ENCODE peak calls at places on chromosome 1, in seven cellular contexts. One of them, this sample, is unnamed.

GRCh38 chr1:55140546-55140983 is 74.6 kb downstream of the USP24 start:
- DNase-seq in MG63: peak
- DNase-seq in RCC 7860: peak
- DNase-seq in foreskin fibroblast: peak
- DNase-seq in CD8-positive, alpha-beta memory T cell: peak
- DNase-seq in ACHN: peak
- DNase-seq in KBM-7: peak
- DNase-seq in this sample: peak

GRCh38 chr1:58926177-58926576 is 142.3 kb upstream of the JUN start:
- DNase-seq in MG63: no peak
- DNase-seq in RCC 7860: no peak
- DNase-seq in foreskin fibroblast: no peak
- DNase-seq in CD8-positive, alpha-beta memory T cell: no peak
- DNase-seq in ACHN: no peak
- DNase-seq in KBM-7: no peak
- DNase-seq in this sample: no peak

GRCh38 chr1:241113557-241113956 is 243.4 kb downstream of the RGS7 start:
- DNase-seq in MG63: no peak
- DNase-seq in RCC 7860: no peak
- DNase-seq in foreskin fibroblast: no peak
- DNase-seq in CD8-positive, alpha-beta memory T cell: no peak
- DNase-seq in ACHN: no peak
- DNase-seq in KBM-7: no peak
- DNase-seq in this sample: no peak

GRCh38 chr1:7223334-7224080 is 438.3 kb downstream of the CAMTA1 start:
- DNase-seq in MG63: peak
- DNase-seq in RCC 7860: peak
- DNase-seq in foreskin fibroblast: peak
- DNase-seq in CD8-positive, alpha-beta memory T cell: no peak
- DNase-seq in ACHN: no peak
- DNase-seq in KBM-7: no peak
- DNase-seq in this sample: no peak

GRCh38 chr1:114330451-114330983 is 176.8 kb upstream of the SYT6 start:
- DNase-seq in MG63: no peak
- DNase-seq in RCC 7860: no peak
- DNase-seq in foreskin fibroblast: no peak
- DNase-seq in CD8-positive, alpha-beta memory T cell: peak
- DNase-seq in ACHN: no peak
- DNase-seq in KBM-7: no peak
- DNase-seq in this sample: no peak

GRCh38 chr1:35369922-35370671 is 101.6 kb downstream of the ZMYM4 start:
- DNase-seq in MG63: peak
- DNase-seq in RCC 7860: no peak
- DNase-seq in foreskin fibroblast: peak
- DNase-seq in CD8-positive, alpha-beta memory T cell: no peak
- DNase-seq in ACHN: no peak
- DNase-seq in KBM-7: peak
- DNase-seq in this sample: no peak

GRCh38 chr1:165520646-165521045 is 23.2 kb upstream of the LRRC52 start:
- DNase-seq in MG63: no peak
- DNase-seq in RCC 7860: no peak
- DNase-seq in foreskin fibroblast: no peak
- DNase-seq in CD8-positive, alpha-beta memory T cell: no peak
- DNase-seq in ACHN: no peak
- DNase-seq in KBM-7: no peak
- DNase-seq in this sample: no peak

GRCh38 chr1:78370356-78370755 is 120.4 kb upstream of the PTGFR start:
- DNase-seq in MG63: no peak
- DNase-seq in RCC 7860: peak
- DNase-seq in foreskin fibroblast: peak
- DNase-seq in CD8-positive, alpha-beta memory T cell: no peak
- DNase-seq in ACHN: no peak
- DNase-seq in KBM-7: no peak
- DNase-seq in this sample: no peak

GRCh38 chr1:10796029-10796944 is at the start of gene CASZ1:
- DNase-seq in MG63: peak
- DNase-seq in RCC 7860: peak
- DNase-seq in foreskin fibroblast: peak
- DNase-seq in CD8-positive, alpha-beta memory T cell: no peak
- DNase-seq in ACHN: peak
- DNase-seq in KBM-7: peak
- DNase-seq in this sample: no peak

GRCh38 chr1:157288511-157288910 is 150.3 kb upstream of the ETV3 start:
- DNase-seq in MG63: peak
- DNase-seq in RCC 7860: no peak
- DNase-seq in foreskin fibroblast: no peak
- DNase-seq in CD8-positive, alpha-beta memory T cell: no peak
- DNase-seq in ACHN: no peak
- DNase-seq in KBM-7: no peak
- DNase-seq in this sample: no peak

GRCh38 chr1:172883844-172884243 is 166.9 kb downstream of the TNFSF18 start:
- DNase-seq in MG63: no peak
- DNase-seq in RCC 7860: no peak
- DNase-seq in foreskin fibroblast: no peak
- DNase-seq in CD8-positive, alpha-beta memory T cell: no peak
- DNase-seq in ACHN: no peak
- DNase-seq in KBM-7: no peak
- DNase-seq in this sample: no peak

GRCh38 chr1:225207791-225208190 is 220.0 kb downstream of the LBR start:
- DNase-seq in MG63: no peak
- DNase-seq in RCC 7860: no peak
- DNase-seq in foreskin fibroblast: no peak
- DNase-seq in CD8-positive, alpha-beta memory T cell: no peak
- DNase-seq in ACHN: no peak
- DNase-seq in KBM-7: no peak
- DNase-seq in this sample: no peak

GRCh38 chr1:1137256-1138045 is 21.6 kb upstream of the C1orf159 start:
- DNase-seq in MG63: no peak
- DNase-seq in RCC 7860: no peak
- DNase-seq in foreskin fibroblast: no peak
- DNase-seq in CD8-positive, alpha-beta memory T cell: peak
- DNase-seq in ACHN: no peak
- DNase-seq in KBM-7: peak
- DNase-seq in this sample: no peak

GRCh38 chr1:228745497-228745896 is 10.2 kb downstream of the RHOU start:
- DNase-seq in MG63: no peak
- DNase-seq in RCC 7860: no peak
- DNase-seq in foreskin fibroblast: no peak
- DNase-seq in CD8-positive, alpha-beta memory T cell: no peak
- DNase-seq in ACHN: no peak
- DNase-seq in KBM-7: no peak
- DNase-seq in this sample: no peak

GRCh38 chr1:86856196-86856595 is 57.7 kb downstream of the SELENOF start:
- DNase-seq in MG63: no peak
- DNase-seq in RCC 7860: no peak
- DNase-seq in foreskin fibroblast: peak
- DNase-seq in CD8-positive, alpha-beta memory T cell: no peak
- DNase-seq in ACHN: no peak
- DNase-seq in KBM-7: no peak
- DNase-seq in this sample: no peak

GRCh38 chr1:116855788-116856187 is 53.9 kb upstream of the PTGFRN start:
- DNase-seq in MG63: no peak
- DNase-seq in RCC 7860: no peak
- DNase-seq in foreskin fibroblast: peak
- DNase-seq in CD8-positive, alpha-beta memory T cell: no peak
- DNase-seq in ACHN: no peak
- DNase-seq in KBM-7: no peak
- DNase-seq in this sample: no peak

GRCh38 chr1:31981976-31982375 is 31.7 kb upstream of the KHDRBS1 start:
- DNase-seq in MG63: no peak
- DNase-seq in RCC 7860: no peak
- DNase-seq in foreskin fibroblast: no peak
- DNase-seq in CD8-positive, alpha-beta memory T cell: peak
- DNase-seq in ACHN: no peak
- DNase-seq in KBM-7: peak
- DNase-seq in this sample: peak

GRCh38 chr1:66678151-66678550 is 74.1 kb upstream of the DYNLT5 start:
- DNase-seq in MG63: no peak
- DNase-seq in RCC 7860: no peak
- DNase-seq in foreskin fibroblast: no peak
- DNase-seq in CD8-positive, alpha-beta memory T cell: no peak
- DNase-seq in ACHN: no peak
- DNase-seq in KBM-7: no peak
- DNase-seq in this sample: no peak

GRCh38 chr1:209989525-209989924 is 51.5 kb downstream of the SYT14 start:
- DNase-seq in MG63: no peak
- DNase-seq in RCC 7860: peak
- DNase-seq in foreskin fibroblast: no peak
- DNase-seq in CD8-positive, alpha-beta memory T cell: no peak
- DNase-seq in ACHN: peak
- DNase-seq in KBM-7: no peak
- DNase-seq in this sample: no peak

GRCh38 chr1:25784575-25785051 is 15.4 kb upstream of the SELENON start:
- DNase-seq in MG63: peak
- DNase-seq in RCC 7860: no peak
- DNase-seq in foreskin fibroblast: no peak
- DNase-seq in CD8-positive, alpha-beta memory T cell: no peak
- DNase-seq in ACHN: no peak
- DNase-seq in KBM-7: no peak
- DNase-seq in this sample: no peak